ENCODE peak calls at places on chromosome 6, in five cellular contexts. D is GM12892, X is H1, Q is SK-N-SH, A is GM12891. L is an unnamed sample.

GRCh38 chr6:160028487-160029275 is 59.8 kb downstream of the IGF2R start:
- DNase-seq in Q (no peak), A (no peak), X (no peak), D (no peak), L (no peak)

GRCh38 chr6:13425971-13426931 is 61.1 kb downstream of the GFOD1 start:
- DNase-seq in Q (no peak), X (no peak), A (no peak), D (no peak), L (no peak)

GRCh38 chr6:2913621-2914317 is 10.7 kb upstream of the SERPINB9 start:
- DNase-seq in X (no peak), A (no peak), Q (no peak), D (no peak), L (no peak)

GRCh38 chr6:113995632-113996031 is 24.7 kb upstream of the HDAC2 start:
- DNase-seq in Q (peak), A (no peak), D (no peak), X (no peak), L (peak)

GRCh38 chr6:160520043-160520904 is 143.8 kb downstream of the LPA start:
- DNase-seq in Q (peak), A (peak), D (peak), X (peak), L (peak)

GRCh38 chr6:1039191-1039590 is 272.7 kb upstream of the FOXQ1 start:
- DNase-seq in Q (no peak), A (no peak), D (no peak), X (no peak), L (no peak)

GRCh38 chr6:4496284-4496683 is 279.9 kb upstream of the CDYL start:
- DNase-seq in A (no peak), D (no peak), X (no peak), Q (no peak), L (no peak)

GRCh38 chr6:40627316-40627715 is 40.2 kb upstream of the LRFN2 start:
- DNase-seq in Q (no peak), D (no peak), A (no peak), X (no peak), L (no peak)

GRCh38 chr6:168865-169455 is 123.3 kb upstream of the DUSP22 start:
- DNase-seq in Q (peak), D (no peak), X (no peak), A (no peak), L (peak)

GRCh38 chr6:70663881-70664466 is 3.7 kb upstream of the SMAP1 start:
- DNase-seq in X (no peak), A (no peak), D (no peak), Q (no peak), L (peak)

GRCh38 chr6:87822011-87822410 is 120.0 kb upstream of the AKIRIN2 start:
- DNase-seq in D (no peak), Q (no peak), A (no peak), X (no peak), L (peak)

GRCh38 chr6:55825402-55826051 is 49.9 kb downstream of the BMP5 start:
- DNase-seq in X (no peak), D (no peak), A (no peak), Q (no peak), L (no peak)

GRCh38 chr6:22141271-22141745 is 155.5 kb downstream of the PRL start:
- DNase-seq in D (no peak), X (no peak), A (no peak), Q (no peak), L (peak)

GRCh38 chr6:498795-499231 is 107.3 kb downstream of the IRF4 start:
- DNase-seq in D (no peak), X (no peak), Q (no peak), A (no peak), L (no peak)

GRCh38 chr6:36979343-36979742 is 6.7 kb downstream of the MTCH1 start:
- DNase-seq in Q (peak), A (no peak), X (no peak), D (no peak), L (no peak)

GRCh38 chr6:143229402-143229801 is 168.7 kb downstream of the AIG1 start:
- DNase-seq in D (no peak), X (no peak), A (no peak), Q (no peak), L (no peak)

GRCh38 chr6:109794201-109794926 is 103.3 kb downstream of the FIG4 start:
- DNase-seq in X (no peak), A (no peak), D (no peak), Q (peak), L (no peak)

GRCh38 chr6:95576621-95577316 is 566 bp upstream of the MANEA start:
- DNase-seq in X (no peak), D (no peak), Q (no peak), A (no peak), L (no peak)
- TF ChIP-seq TAF1 in X (no peak), D (no peak), Q (no peak), A (no peak), L (no peak)

GRCh38 chr6:126618639-126619331 is 278.9 kb downstream of the CENPW start:
- DNase-seq in X (no peak), A (no peak), D (no peak), Q (no peak), L (no peak)

GRCh38 chr6:126620747-126621146 is 280.8 kb downstream of the CENPW start:
- DNase-seq in A (no peak), X (no peak), D (no peak), Q (no peak), L (no peak)

DNA sequence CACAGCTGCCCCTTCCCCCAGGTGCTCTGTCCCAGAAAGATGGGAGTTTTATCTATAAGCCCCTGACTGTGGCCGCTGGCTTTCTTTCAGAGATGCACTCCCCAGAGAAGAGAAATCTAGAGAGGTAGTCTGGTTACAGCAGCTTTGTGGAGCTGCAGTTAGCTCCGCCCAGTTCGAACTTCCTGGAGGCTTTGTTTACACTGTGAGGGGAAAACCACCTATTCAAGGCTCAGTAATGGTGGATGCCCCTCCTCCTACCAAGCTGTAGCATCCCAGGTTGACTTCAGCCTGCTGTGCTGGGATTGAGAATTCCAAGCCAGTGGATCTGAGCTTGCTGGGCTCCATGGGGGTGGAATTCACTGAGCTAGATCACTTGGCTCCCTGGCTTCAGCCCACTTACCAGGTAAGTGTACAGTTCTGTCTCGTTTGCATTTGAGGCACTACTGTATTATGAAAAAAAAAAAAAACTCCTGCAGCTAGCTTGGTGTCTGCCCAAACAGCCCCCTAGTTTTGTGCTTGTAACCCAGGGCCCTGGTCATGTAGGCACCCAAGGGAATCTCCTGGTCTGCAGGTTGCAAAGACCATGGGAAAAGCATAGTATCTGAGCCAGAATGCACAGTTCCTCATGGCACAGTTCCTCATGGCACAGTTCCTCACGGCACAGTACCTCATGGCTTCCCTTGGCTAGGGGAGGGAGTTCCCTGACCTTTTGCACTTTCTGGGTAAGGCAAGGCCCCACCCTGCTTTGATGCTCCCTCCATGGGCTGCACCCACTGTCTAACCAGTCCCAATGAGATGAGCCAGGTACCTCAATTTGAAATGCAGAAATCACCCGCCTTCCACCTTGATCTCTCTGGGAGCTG is 275.0 kb downstream of the CENPW start:
- DNase-seq in X (no peak), Q (no peak), A (no peak), D (no peak), L (peak)
- TF ChIP-seq TAF1 in X (peak), Q (no peak), A (no peak), D (no peak), L (no peak)

DNA sequence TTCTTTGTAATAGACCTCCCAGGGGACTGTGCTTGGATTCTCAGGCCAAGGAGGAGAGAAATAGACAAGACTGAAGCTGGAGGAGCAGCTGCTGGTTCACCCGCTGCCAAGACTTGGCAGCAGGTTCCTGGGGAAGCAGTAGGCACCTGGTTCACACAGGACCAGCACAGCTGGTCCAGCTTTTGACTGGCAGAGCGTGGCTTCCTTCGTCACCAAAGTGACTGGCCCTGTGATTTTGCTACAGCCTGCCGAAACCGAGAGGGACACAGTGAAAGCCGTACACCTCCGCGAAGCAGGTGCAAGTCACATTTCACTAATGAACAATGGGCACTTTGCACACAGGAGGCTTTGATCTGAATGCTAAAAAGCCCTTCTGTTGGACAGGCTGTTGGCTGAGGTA is 199.0 kb downstream of the RNF144B start:
- DNase-seq in D (no peak), A (no peak), Q (no peak), X (no peak), L (no peak)
- TF ChIP-seq TAF1 in D (no peak), A (no peak), Q (no peak), X (no peak), L (no peak)

DNA sequence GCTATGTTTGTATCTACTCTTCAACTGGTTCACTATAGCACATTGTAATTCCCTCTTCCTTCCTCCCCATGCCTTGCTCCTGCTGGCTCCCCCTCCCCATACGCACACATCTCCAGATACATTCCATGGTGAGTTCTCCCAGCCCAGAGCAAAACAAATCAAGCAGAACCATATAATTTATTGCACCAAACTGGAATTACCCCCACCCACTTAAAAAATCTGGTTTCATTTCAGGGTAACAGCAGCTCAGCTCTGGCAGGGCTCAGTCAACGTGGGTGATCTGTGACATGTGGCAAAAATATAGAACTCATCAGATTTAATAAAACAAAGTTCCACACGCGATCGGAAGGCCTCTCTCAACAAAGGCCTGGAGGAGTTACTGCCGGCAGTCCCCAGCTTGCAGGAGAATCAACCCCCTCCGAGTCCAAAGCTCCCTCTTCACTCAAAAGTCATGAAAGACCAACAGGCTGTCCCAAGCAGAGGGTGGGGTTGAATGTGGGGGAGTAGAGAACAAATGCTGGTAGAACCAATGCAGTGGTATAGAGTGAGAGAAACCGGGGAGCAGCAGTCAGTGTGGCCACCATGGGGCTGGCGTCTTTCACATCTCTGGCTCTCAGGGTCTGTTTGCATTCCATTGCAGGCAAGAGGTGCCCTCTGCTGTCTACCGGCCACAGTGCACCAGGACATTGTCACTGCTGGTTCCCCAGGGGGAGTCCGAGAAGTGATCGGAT is 323.3 kb upstream of the NT5E start:
- DNase-seq in A (peak), D (no peak), X (peak), Q (peak), L (peak)
- TF ChIP-seq TAF1 in A (no peak), D (no peak), X (peak), Q (no peak), L (no peak)

DNA sequence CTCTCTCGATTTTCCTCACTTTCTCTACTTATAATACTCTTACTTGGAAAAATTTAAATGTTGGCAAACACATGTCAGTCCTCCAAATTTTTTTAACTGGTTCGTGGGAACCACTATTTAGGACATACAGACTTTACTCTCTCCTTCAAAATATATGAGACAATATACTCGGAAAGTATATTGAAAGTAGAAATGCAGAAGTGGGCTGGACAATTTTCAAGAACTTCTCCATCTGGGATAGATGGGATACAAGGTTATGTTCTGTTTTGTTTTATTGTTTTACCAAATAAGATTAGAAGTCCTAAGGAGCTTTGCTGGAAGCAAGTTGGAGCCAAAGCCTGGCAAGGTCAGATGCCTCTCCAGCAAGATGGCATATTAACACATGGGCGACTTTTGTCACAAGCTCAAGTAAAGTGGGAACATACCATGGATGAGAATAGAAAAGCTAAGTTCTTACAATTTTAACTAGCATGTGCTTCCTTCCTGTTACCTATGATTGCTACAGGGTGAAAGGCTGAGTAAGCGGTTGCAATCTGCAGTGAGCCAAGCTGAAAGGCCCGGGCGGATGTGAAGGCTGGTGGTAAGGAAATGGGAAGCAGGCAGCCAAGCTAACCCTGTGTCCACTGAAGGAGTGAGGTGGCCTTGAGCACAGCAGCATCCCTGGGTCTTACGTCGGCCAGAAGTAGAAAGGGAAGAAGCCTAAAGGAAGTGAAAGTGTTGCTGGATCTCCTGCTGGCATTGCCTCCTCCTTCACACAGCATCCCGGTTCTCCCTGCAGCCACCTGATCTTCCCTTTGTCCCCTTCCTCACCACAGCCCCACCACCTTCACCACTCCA is 7.1 kb downstream of the MAP3K5 start:
- DNase-seq in A (no peak), D (no peak), X (no peak), Q (no peak), L (no peak)
- TF ChIP-seq TAF1 in A (no peak), D (no peak), X (no peak), Q (no peak), L (no peak)

L was measured in HepG2.